ENCODE peak calls at places on chromosomes 12 and 14, in nine cellular contexts. N is posterior vena cava; T is stimulated activated naive B cell treated with anti-CD40 and anti-IgM and Interleukin-4, amounts not matched to agents 10 μg/mL and 1 μg/mL and 100 μg/mL, for 72 hours; Z is NCI-H1105 treated with DMSO at 0.1 percent for 48 hours; F is GM23248; I is esophagus squamous epithelium; D is CD4-positive, alpha-beta T cell; R is activated T-cell treated with anti-CD3 and anti-CD28 coated beads for 48 hours; X is T-helper 22 cell. C is an unnamed sample.

GRCh38 chr12:112328411-112329124 is 53.7 kb downstream of the HECTD4 start:
- DNase-seq in N (no peak), T (no peak), Z (no peak), F (peak; percentile 28), I (no peak), D (no peak), R (no peak), X (no peak), C (no peak)

GRCh38 chr12:27733052-27733656 is 22.5 kb downstream of the MRPS35 start:
- DNase-seq in N (no peak), T (no peak), Z (peak; percentile 40), F (peak; percentile 66), I (no peak), D (peak; percentile 34), R (peak; percentile 6), X (no peak), C (peak; percentile 70)

GRCh38 chr14:50082784-50083466 is 33.4 kb downstream of the VCPKMT start:
- DNase-seq in N (no peak), T (peak; percentile 86), Z (no peak), F (no peak), I (no peak), D (peak; percentile 67), R (peak; percentile 76), X (peak; percentile 83), C (no peak)

GRCh38 chr12:30462249-30462648 is 233.4 kb downstream of the IPO8 start:
- DNase-seq in N (no peak), T (no peak), Z (no peak), F (no peak), I (no peak), D (no peak), R (no peak), X (no peak), C (no peak)

GRCh38 chr12:115950959-115951358 is 326.5 kb downstream of the MED13L start:
- DNase-seq in N (no peak), T (no peak), Z (no peak), F (no peak), I (no peak), D (no peak), R (no peak), X (no peak), C (no peak)

GRCh38 chr14:90555126-90556049 is 158.6 kb downstream of the CALM1 start:
- DNase-seq in N (no peak), T (no peak), Z (no peak), F (no peak), I (no peak), D (no peak), R (no peak), X (no peak), C (no peak)

GRCh38 chr12:38053655-38054464 is 262.7 kb upstream of the ALG10B start:
- DNase-seq in N (no peak), T (no peak), Z (peak; percentile 92), F (peak; percentile 3), I (no peak), D (no peak), R (no peak), X (no peak), C (no peak)

GRCh38 chr14:45519770-45520169 is 266.8 kb upstream of the MIS18BP1 start:
- DNase-seq in N (no peak), T (no peak), Z (no peak), F (no peak), I (no peak), D (no peak), R (no peak), X (no peak), C (no peak)

C was measured in lung microvascular endothelial cell.